ENCODE peak calls at places on chromosomes 13 and 19, in six cellular contexts. A, C, J, O, P and V are unnamed samples.

GRCh38 chr13:66117573-66117972 is 1112.6 kb downstream of the PCDH9 start:
- DNase-seq in J (no peak), P (no peak), A (no peak), O (no peak), C (no peak), V (no peak)

GRCh38 chr13:111187879-111188643 is 73.0 kb downstream of the ARHGEF7 start:
- DNase-seq in C (no peak), J (no peak), P (no peak), A (no peak), O (no peak), V (no peak)

GRCh38 chr19:31223805-31224534 is 125.3 kb downstream of the TSHZ3 start:
- DNase-seq in J (peak), P (no peak), C (no peak), O (no peak), A (no peak), V (no peak)

GRCh38 chr19:6983448-6983847 is 37.8 kb downstream of the MBD3L2B start:
- DNase-seq in P (no peak), A (no peak), C (no peak), O (no peak), J (peak), V (no peak)

GRCh38 chr13:114106526-114106925 is 25.9 kb downstream of the RASA3 start:
- DNase-seq in C (no peak), A (no peak), P (no peak), J (no peak), O (no peak), V (no peak)

GRCh38 chr13:24254151-24254810 is 55.1 kb upstream of the C1QTNF9 start:
- DNase-seq in J (no peak), O (no peak), P (no peak), A (peak), C (no peak), V (no peak)

GRCh38 chr19:40231544-40232424 is 5.3 kb upstream of the CCNP start:
- DNase-seq in P (no peak), A (no peak), C (no peak), O (no peak), J (no peak), V (no peak)

GRCh38 chr13:105908581-105908980 is 626.9 kb downstream of the EFNB2 start:
- DNase-seq in O (no peak), J (peak), A (no peak), P (no peak), C (no peak), V (no peak)

GRCh38 chr19:53394522-53394973 is 401 bp upstream of the ZNF765 start:
- DNase-seq in J (peak), P (no peak), A (no peak), C (no peak), O (no peak), V (no peak)

GRCh38 chr19:7533281-7533819 is 2.2 kb upstream of the PNPLA6 start:
- DNase-seq in O (no peak), P (no peak), A (no peak), C (no peak), J (peak), V (no peak)